ENCODE peak calls at places on chromosomes 6 and 20, in ten cellular contexts. One of them, this sample, is unnamed.

GRCh38 chr6:139965393-139965792 is 590.9 kb upstream of the CITED2 start:
- DNase-seq in SHP77: no peak
- DNase-seq in IMR-90: peak; percentile 68
- DNase-seq in CD8-positive, alpha-beta T cell: no peak
- DNase-seq in hypothalamus: no peak
- DNase-seq in activated CD8-positive, alpha-beta memory T cell treated with anti-CD3 and anti-CD28 coated beads, Interleukin-2, amount 10 ng/mL, durations not matched to agents 7 days and 5 days: no peak
- DNase-seq in Kasumi-1: no peak
- DNase-seq in HS-27A: no peak
- DNase-seq in colonic mucosa: no peak
- DNase-seq in right cardiac atrium: no peak
- DNase-seq in this sample: no peak

GRCh38 chr6:166008441-166009369 is 158.9 kb downstream of the TBXT start:
- DNase-seq in Kasumi-1: no peak
- DNase-seq in activated CD8-positive, alpha-beta memory T cell treated with anti-CD3 and anti-CD28 coated beads, Interleukin-2, amount 10 ng/mL, durations not matched to agents 7 days and 5 days: no peak
- DNase-seq in hypothalamus: no peak
- DNase-seq in HS-27A: no peak
- DNase-seq in IMR-90: peak; percentile 88
- DNase-seq in CD8-positive, alpha-beta T cell: no peak
- DNase-seq in SHP77: peak; percentile 78
- DNase-seq in colonic mucosa: no peak
- DNase-seq in right cardiac atrium: peak; percentile 38
- DNase-seq in this sample: peak; percentile 82

GRCh38 chr6:134421496-134421895 is 103.6 kb upstream of the SGK1 start:
- DNase-seq in Kasumi-1: no peak
- DNase-seq in HS-27A: no peak
- DNase-seq in SHP77: no peak
- DNase-seq in right cardiac atrium: no peak
- DNase-seq in hypothalamus: no peak
- DNase-seq in CD8-positive, alpha-beta T cell: no peak
- DNase-seq in IMR-90: peak; percentile 86
- DNase-seq in activated CD8-positive, alpha-beta memory T cell treated with anti-CD3 and anti-CD28 coated beads, Interleukin-2, amount 10 ng/mL, durations not matched to agents 7 days and 5 days: no peak
- DNase-seq in colonic mucosa: no peak
- DNase-seq in this sample: no peak

GRCh38 chr6:28585335-28585734 is 59.7 kb downstream of the GPX5 start:
- DNase-seq in SHP77: peak; percentile 11
- DNase-seq in Kasumi-1: no peak
- DNase-seq in colonic mucosa: no peak
- DNase-seq in CD8-positive, alpha-beta T cell: no peak
- DNase-seq in hypothalamus: no peak
- DNase-seq in right cardiac atrium: no peak
- DNase-seq in activated CD8-positive, alpha-beta memory T cell treated with anti-CD3 and anti-CD28 coated beads, Interleukin-2, amount 10 ng/mL, durations not matched to agents 7 days and 5 days: no peak
- DNase-seq in HS-27A: no peak
- DNase-seq in IMR-90: peak; percentile 76
- DNase-seq in this sample: peak; percentile 32

GRCh38 chr6:39804666-39805065 is 12.5 kb downstream of the DAAM2 start:
- DNase-seq in SHP77: no peak
- DNase-seq in right cardiac atrium: no peak
- DNase-seq in IMR-90: peak; percentile 77
- DNase-seq in HS-27A: no peak
- DNase-seq in hypothalamus: no peak
- DNase-seq in activated CD8-positive, alpha-beta memory T cell treated with anti-CD3 and anti-CD28 coated beads, Interleukin-2, amount 10 ng/mL, durations not matched to agents 7 days and 5 days: no peak
- DNase-seq in Kasumi-1: no peak
- DNase-seq in CD8-positive, alpha-beta T cell: no peak
- DNase-seq in colonic mucosa: no peak
- DNase-seq in this sample: no peak

GRCh38 chr20:19231359-19232035 is 19.1 kb downstream of the SLC24A3 start:
- DNase-seq in hypothalamus: no peak
- DNase-seq in IMR-90: no peak
- DNase-seq in CD8-positive, alpha-beta T cell: no peak
- DNase-seq in HS-27A: no peak
- DNase-seq in SHP77: no peak
- DNase-seq in Kasumi-1: no peak
- DNase-seq in colonic mucosa: peak; percentile 17
- DNase-seq in activated CD8-positive, alpha-beta memory T cell treated with anti-CD3 and anti-CD28 coated beads, Interleukin-2, amount 10 ng/mL, durations not matched to agents 7 days and 5 days: no peak
- DNase-seq in right cardiac atrium: no peak
- DNase-seq in this sample: no peak

GRCh38 chr6:33839399-33840063 is 35.7 kb upstream of the MLN start:
- DNase-seq in SHP77: no peak
- DNase-seq in IMR-90: no peak
- DNase-seq in CD8-positive, alpha-beta T cell: no peak
- DNase-seq in HS-27A: no peak
- DNase-seq in activated CD8-positive, alpha-beta memory T cell treated with anti-CD3 and anti-CD28 coated beads, Interleukin-2, amount 10 ng/mL, durations not matched to agents 7 days and 5 days: no peak
- DNase-seq in Kasumi-1: peak; percentile 10
- DNase-seq in hypothalamus: no peak
- DNase-seq in right cardiac atrium: no peak
- DNase-seq in colonic mucosa: no peak
- DNase-seq in this sample: no peak

GRCh38 chr6:124679392-124679791 is 282.8 kb upstream of the RNF217 start:
- DNase-seq in HS-27A: no peak
- DNase-seq in colonic mucosa: no peak
- DNase-seq in right cardiac atrium: no peak
- DNase-seq in Kasumi-1: no peak
- DNase-seq in CD8-positive, alpha-beta T cell: no peak
- DNase-seq in hypothalamus: no peak
- DNase-seq in SHP77: no peak
- DNase-seq in IMR-90: peak; percentile 1
- DNase-seq in activated CD8-positive, alpha-beta memory T cell treated with anti-CD3 and anti-CD28 coated beads, Interleukin-2, amount 10 ng/mL, durations not matched to agents 7 days and 5 days: no peak
- DNase-seq in this sample: no peak

GRCh38 chr6:4564746-4565145 is 211.5 kb upstream of the CDYL start:
- DNase-seq in hypothalamus: peak; percentile 53
- DNase-seq in CD8-positive, alpha-beta T cell: no peak
- DNase-seq in Kasumi-1: no peak
- DNase-seq in SHP77: no peak
- DNase-seq in activated CD8-positive, alpha-beta memory T cell treated with anti-CD3 and anti-CD28 coated beads, Interleukin-2, amount 10 ng/mL, durations not matched to agents 7 days and 5 days: no peak
- DNase-seq in colonic mucosa: peak; percentile 9
- DNase-seq in right cardiac atrium: no peak
- DNase-seq in HS-27A: no peak
- DNase-seq in IMR-90: no peak
- DNase-seq in this sample: peak; percentile 30

This sample was measured in head of caudate nucleus.